ENCODE peak calls at places on chromosomes 3 and 15, in six cellular contexts. U, H, P, R, F and X are unnamed samples.

GRCh38 chr3:117059054-117059989 is 349.7 kb downstream of the TUSC7 start:
- DNase-seq in F (peak; percentile 31), R (peak; percentile 81), P (no peak), H (no peak), U (peak; percentile 52), X (no peak)

GRCh38 chr3:12436514-12437222 is 47.6 kb upstream of the TSEN2 start:
- DNase-seq in F (no peak), U (no peak), P (no peak), H (no peak), R (no peak), X (no peak)

GRCh38 chr3:55989351-55989750 is 478.9 kb downstream of the ERC2 start:
- DNase-seq in P (no peak), R (no peak), F (no peak), H (no peak), U (no peak), X (no peak)

GRCh38 chr3:31354373-31354772 is 178.4 kb upstream of the STT3B start:
- DNase-seq in P (no peak), F (no peak), H (no peak), R (no peak), U (no peak), X (no peak)

GRCh38 chr3:58005662-58006061 is 2.6 kb upstream of the FLNB start:
- DNase-seq in R (no peak), P (no peak), F (no peak), U (no peak), H (no peak), X (no peak)

GRCh38 chr15:48451736-48452135 is 120.5 kb downstream of the DUT start:
- DNase-seq in P (no peak), F (no peak), H (no peak), U (no peak), R (no peak), X (no peak)

GRCh38 chr3:57890874-57891273 is 117.3 kb upstream of the FLNB start:
- DNase-seq in P (no peak), U (peak; percentile 33), H (no peak), R (no peak), F (no peak), X (no peak)

GRCh38 chr3:146502887-146503458 is 33.6 kb upstream of the PLSCR2 start:
- DNase-seq in H (no peak), U (no peak), P (no peak), R (no peak), F (no peak), X (no peak)

GRCh38 chr3:127418560-127419099 is 130.8 kb upstream of the PRR20G start:
- DNase-seq in P (peak; percentile 39), H (no peak), F (peak; percentile 84), R (no peak), U (no peak), X (no peak)

GRCh38 chr3:131174752-131175151 is 148.1 kb downstream of the NEK11 start:
- DNase-seq in U (no peak), P (no peak), R (no peak), H (no peak), F (no peak), X (no peak)

GRCh38 chr3:38564631-38565338 is 68.6 kb downstream of the EXOG start:
- DNase-seq in R (no peak), P (no peak), U (no peak), F (no peak), H (no peak), X (no peak)

GRCh38 chr3:186270711-186271110 is 91.3 kb downstream of the DGKG start:
- DNase-seq in U (no peak), R (no peak), F (no peak), H (no peak), P (no peak), X (no peak)

GRCh38 chr3:24683511-24684384 is 189.1 kb upstream of the THRB start:
- DNase-seq in R (peak; percentile 41), H (no peak), U (peak; percentile 40), F (peak; percentile 6), P (no peak), X (no peak)

GRCh38 chr3:177459397-177459796 is 262.1 kb upstream of the TBL1XR1 start:
- DNase-seq in R (no peak), H (no peak), U (peak; percentile 10), F (no peak), P (no peak), X (no peak)

GRCh38 chr3:59482684-59483083 is 432.9 kb upstream of the CFAP20DC start:
- DNase-seq in R (no peak), U (no peak), F (no peak), H (no peak), P (no peak), X (no peak)